ENCODE peak calls at places on chromosomes 4 and X, in ten cellular contexts. One of them, this sample, is unnamed.

GRCh38 chr4:143441678-143442077 is 71.8 kb upstream of the SMARCA5 start:
- DNase-seq in omental fat pad: no peak
- DNase-seq in lung microvascular endothelial cell: no peak
- DNase-seq in HT1080: peak
- DNase-seq in ACHN: no peak
- DNase-seq in pancreas: no peak
- DNase-seq in Calu3: no peak
- DNase-seq in activated T-helper 1 cell treated with Interleukin-2 at 50 U/mL for 16 hours: no peak
- DNase-seq in mucosa of gallbladder: no peak
- DNase-seq in GM18507: no peak
- DNase-seq in this sample: no peak

GRCh38 chrX:40278340-40279090 is 180.8 kb upstream of the BCOR start:
- DNase-seq in ACHN: no peak
- DNase-seq in lung microvascular endothelial cell: no peak
- DNase-seq in pancreas: no peak
- DNase-seq in omental fat pad: no peak
- DNase-seq in GM18507: no peak
- DNase-seq in mucosa of gallbladder: no peak
- DNase-seq in Calu3: no peak
- DNase-seq in HT1080: peak
- DNase-seq in activated T-helper 1 cell treated with Interleukin-2 at 50 U/mL for 16 hours: peak
- DNase-seq in this sample: no peak

GRCh38 chr4:77818667-77819408 is at the start of gene CNOT6L:
- DNase-seq in mucosa of gallbladder: peak
- DNase-seq in lung microvascular endothelial cell: peak
- DNase-seq in Calu3: peak
- DNase-seq in GM18507: peak
- DNase-seq in ACHN: peak
- DNase-seq in activated T-helper 1 cell treated with Interleukin-2 at 50 U/mL for 16 hours: peak
- DNase-seq in HT1080: peak
- DNase-seq in omental fat pad: peak
- DNase-seq in pancreas: peak
- DNase-seq in this sample: peak

GRCh38 chr4:56674984-56675383 is 6.1 kb downstream of the HOPX start:
- DNase-seq in ACHN: no peak
- DNase-seq in GM18507: no peak
- DNase-seq in pancreas: no peak
- DNase-seq in lung microvascular endothelial cell: peak
- DNase-seq in activated T-helper 1 cell treated with Interleukin-2 at 50 U/mL for 16 hours: no peak
- DNase-seq in Calu3: no peak
- DNase-seq in mucosa of gallbladder: no peak
- DNase-seq in omental fat pad: no peak
- DNase-seq in HT1080: peak
- DNase-seq in this sample: no peak

GRCh38 chr4:144647095-144647959 is 1.4 kb downstream of the HHIP start:
- DNase-seq in pancreas: no peak
- DNase-seq in GM18507: no peak
- DNase-seq in mucosa of gallbladder: no peak
- DNase-seq in omental fat pad: no peak
- DNase-seq in ACHN: no peak
- DNase-seq in HT1080: peak
- DNase-seq in activated T-helper 1 cell treated with Interleukin-2 at 50 U/mL for 16 hours: no peak
- DNase-seq in Calu3: no peak
- DNase-seq in lung microvascular endothelial cell: peak
- DNase-seq in this sample: no peak

GRCh38 chr4:84596826-84597225 is 13.9 kb downstream of the CDS1 start:
- DNase-seq in omental fat pad: no peak
- DNase-seq in lung microvascular endothelial cell: no peak
- DNase-seq in HT1080: no peak
- DNase-seq in GM18507: no peak
- DNase-seq in activated T-helper 1 cell treated with Interleukin-2 at 50 U/mL for 16 hours: no peak
- DNase-seq in pancreas: no peak
- DNase-seq in ACHN: no peak
- DNase-seq in mucosa of gallbladder: no peak
- DNase-seq in Calu3: peak
- DNase-seq in this sample: no peak

GRCh38 chrX:30576881-30577280 is 685 bp downstream of the TASL start:
- DNase-seq in lung microvascular endothelial cell: no peak
- DNase-seq in HT1080: no peak
- DNase-seq in mucosa of gallbladder: no peak
- DNase-seq in omental fat pad: no peak
- DNase-seq in GM18507: no peak
- DNase-seq in ACHN: no peak
- DNase-seq in pancreas: no peak
- DNase-seq in Calu3: no peak
- DNase-seq in activated T-helper 1 cell treated with Interleukin-2 at 50 U/mL for 16 hours: no peak
- DNase-seq in this sample: no peak

GRCh38 chr4:76733380-76733779 is 164.6 kb downstream of the SOWAHB start:
- DNase-seq in pancreas: no peak
- DNase-seq in Calu3: peak
- DNase-seq in omental fat pad: no peak
- DNase-seq in activated T-helper 1 cell treated with Interleukin-2 at 50 U/mL for 16 hours: no peak
- DNase-seq in HT1080: no peak
- DNase-seq in lung microvascular endothelial cell: no peak
- DNase-seq in mucosa of gallbladder: no peak
- DNase-seq in GM18507: no peak
- DNase-seq in ACHN: no peak
- DNase-seq in this sample: no peak

GRCh38 chrX:11751261-11751660 is 6.8 kb upstream of the MSL3 start:
- DNase-seq in HT1080: no peak
- DNase-seq in ACHN: no peak
- DNase-seq in activated T-helper 1 cell treated with Interleukin-2 at 50 U/mL for 16 hours: no peak
- DNase-seq in pancreas: no peak
- DNase-seq in GM18507: no peak
- DNase-seq in mucosa of gallbladder: no peak
- DNase-seq in omental fat pad: no peak
- DNase-seq in lung microvascular endothelial cell: no peak
- DNase-seq in Calu3: no peak
- DNase-seq in this sample: no peak

GRCh38 chrX:105314468-105314867 is 94.0 kb upstream of the TEX13A start:
- DNase-seq in activated T-helper 1 cell treated with Interleukin-2 at 50 U/mL for 16 hours: no peak
- DNase-seq in mucosa of gallbladder: no peak
- DNase-seq in omental fat pad: no peak
- DNase-seq in Calu3: no peak
- DNase-seq in GM18507: no peak
- DNase-seq in ACHN: no peak
- DNase-seq in lung microvascular endothelial cell: peak
- DNase-seq in pancreas: no peak
- DNase-seq in HT1080: peak
- DNase-seq in this sample: no peak

GRCh38 chr4:74365761-74366160 is 816 bp downstream of the EREG start:
- DNase-seq in ACHN: peak
- DNase-seq in Calu3: no peak
- DNase-seq in HT1080: no peak
- DNase-seq in mucosa of gallbladder: peak
- DNase-seq in lung microvascular endothelial cell: peak
- DNase-seq in pancreas: peak
- DNase-seq in omental fat pad: no peak
- DNase-seq in activated T-helper 1 cell treated with Interleukin-2 at 50 U/mL for 16 hours: no peak
- DNase-seq in GM18507: no peak
- DNase-seq in this sample: no peak

GRCh38 chrX:115642895-115643530 is 82.0 kb downstream of the PLS3 start:
- DNase-seq in pancreas: no peak
- DNase-seq in lung microvascular endothelial cell: peak
- DNase-seq in ACHN: peak
- DNase-seq in GM18507: no peak
- DNase-seq in Calu3: peak
- DNase-seq in activated T-helper 1 cell treated with Interleukin-2 at 50 U/mL for 16 hours: no peak
- DNase-seq in HT1080: peak
- DNase-seq in mucosa of gallbladder: peak
- DNase-seq in omental fat pad: no peak
- DNase-seq in this sample: no peak

GRCh38 chrX:110242371-110242770 is 75.5 kb downstream of the AMMECR1 start:
- DNase-seq in activated T-helper 1 cell treated with Interleukin-2 at 50 U/mL for 16 hours: no peak
- DNase-seq in omental fat pad: no peak
- DNase-seq in GM18507: no peak
- DNase-seq in pancreas: no peak
- DNase-seq in mucosa of gallbladder: no peak
- DNase-seq in Calu3: no peak
- DNase-seq in lung microvascular endothelial cell: no peak
- DNase-seq in HT1080: no peak
- DNase-seq in ACHN: no peak
- DNase-seq in this sample: no peak

GRCh38 chrX:120727503-120727902 is 97.6 kb upstream of the C1GALT1C1 start:
- DNase-seq in pancreas: no peak
- DNase-seq in HT1080: no peak
- DNase-seq in ACHN: no peak
- DNase-seq in activated T-helper 1 cell treated with Interleukin-2 at 50 U/mL for 16 hours: no peak
- DNase-seq in mucosa of gallbladder: no peak
- DNase-seq in GM18507: no peak
- DNase-seq in lung microvascular endothelial cell: no peak
- DNase-seq in omental fat pad: no peak
- DNase-seq in Calu3: no peak
- DNase-seq in this sample: no peak

GRCh38 chr4:113675731-113676707 is 85.5 kb downstream of the CAMK2D start:
- DNase-seq in GM18507: no peak
- DNase-seq in HT1080: no peak
- DNase-seq in Calu3: no peak
- DNase-seq in mucosa of gallbladder: no peak
- DNase-seq in lung microvascular endothelial cell: no peak
- DNase-seq in ACHN: no peak
- DNase-seq in pancreas: no peak
- DNase-seq in activated T-helper 1 cell treated with Interleukin-2 at 50 U/mL for 16 hours: no peak
- DNase-seq in omental fat pad: no peak
- DNase-seq in this sample: no peak

This sample was measured in thoracic aorta.